ENCODE peak calls at places on chromosome 6, in four cellular contexts. B is SK-N-SH, L is HL-60, R is HepG2. D is an unnamed sample.

GRCh38 chr6:120894077-120894476 is 440.2 kb downstream of the TBC1D32 start:
- DNase-seq in L (no peak), R (no peak), B (no peak), D (no peak)

GRCh38 chr6:30682181-30683117 is 4.0 kb downstream of the PPP1R18 start:
- DNase-seq in L (peak; percentile 99), B (peak; percentile 84), R (peak; percentile 50), D (peak; percentile 76)

GRCh38 chr6:26045046-26045938 is 41.9 kb upstream of the HFE start:
- DNase-seq in R (peak; percentile 99), B (peak; percentile 77), L (peak; percentile 89), D (no peak)

GRCh38 chr6:15602144-15602543 is 60.7 kb downstream of the DTNBP1 start:
- DNase-seq in R (no peak), L (no peak), B (no peak), D (peak; percentile 24)

GRCh38 chr6:53125276-53125675 is 23.4 kb downstream of the GCM1 start:
- DNase-seq in R (no peak), B (no peak), L (no peak), D (no peak)

GRCh38 chr6:3037578-3038365 is 30.5 kb upstream of the RIPK1 start:
- DNase-seq in B (no peak), L (peak; percentile 24), R (no peak), D (no peak)

GRCh38 chr6:31907158-31907813 is 5.4 kb upstream of the ZBTB12 start:
- DNase-seq in R (peak; percentile 86), B (no peak), L (peak; percentile 88), D (no peak)

GRCh38 chr6:161850572-161850971 is 576.7 kb upstream of the AGPAT4 start:
- DNase-seq in B (no peak), L (no peak), R (no peak), D (no peak)

GRCh38 chr6:388202-388903 is 3.2 kb upstream of the IRF4 start:
- DNase-seq in B (no peak), L (no peak), R (no peak), D (no peak)

GRCh38 chr6:142482249-142482648 is 180.4 kb downstream of the ADGRG6 start:
- DNase-seq in B (no peak), R (no peak), L (peak; percentile 67), D (no peak)

GRCh38 chr6:98581725-98582124 is 252.6 kb upstream of the POU3F2 start:
- DNase-seq in B (no peak), L (no peak), R (no peak), D (no peak)

GRCh38 chr6:5302220-5302946 is 41.1 kb downstream of the FARS2 start:
- DNase-seq in B (peak; percentile 12), L (no peak), R (no peak), D (peak; percentile 71)

GRCh38 chr6:9583946-9584345 is 830.9 kb downstream of the TFAP2A start:
- DNase-seq in B (no peak), R (no peak), L (no peak), D (no peak)

GRCh38 chr6:25757936-25758642 is 3.5 kb downstream of the SLC17A4 start:
- DNase-seq in B (no peak), R (no peak), L (no peak), D (no peak)

GRCh38 chr6:85612690-85613474 is 19.2 kb upstream of the SNX14 start:
- DNase-seq in R (no peak), L (no peak), B (no peak), D (no peak)

GRCh38 chr6:164108869-164109769 is 694.6 kb downstream of the QKI start:
- DNase-seq in B (no peak), R (no peak), L (peak; percentile 79), D (no peak)

GRCh38 chr6:1726341-1726763 is 116.6 kb downstream of the FOXC1 start:
- DNase-seq in R (no peak), B (no peak), L (no peak), D (no peak)
- TF ChIP-seq GABPA in R (no peak), B (no peak), L (no peak), D (no peak)

DNA sequence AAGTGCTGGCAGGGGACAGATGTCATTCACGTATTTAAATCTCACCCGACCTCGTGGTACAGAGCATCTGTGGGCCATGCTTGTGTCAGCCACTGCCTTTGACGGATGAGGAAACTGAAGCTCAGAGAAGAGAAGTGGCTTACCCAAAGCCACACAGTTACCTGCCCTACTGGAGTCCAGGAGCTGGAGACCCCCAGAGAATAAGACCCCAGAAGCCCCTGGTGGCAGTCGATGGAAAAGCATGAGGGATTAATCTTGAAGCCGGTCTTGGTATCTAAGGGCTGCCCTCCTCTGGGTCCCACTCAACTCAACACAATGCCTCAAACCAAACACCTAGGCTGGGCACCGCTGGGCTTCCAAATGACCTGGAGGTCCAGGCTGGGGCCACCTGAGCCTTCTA is 83.1 kb downstream of the GRM4 start:
- DNase-seq in L (no peak), B (no peak), R (no peak), D (no peak)
- TF ChIP-seq GABPA in L (no peak), B (no peak), R (no peak), D (no peak)

GRCh38 chr6:49341869-49342268 is 121.2 kb downstream of the MMUT start:
- DNase-seq in R (no peak), L (no peak), B (no peak), D (no peak)

GRCh38 chr6:49339096-49339495 is 124.0 kb downstream of the MMUT start:
- DNase-seq in L (no peak), R (no peak), B (no peak), D (no peak)

GRCh38 chr6:49336514-49337131 is 126.4 kb downstream of the MMUT start:
- DNase-seq in B (no peak), L (peak; percentile 35), R (no peak), D (no peak)

DNA sequence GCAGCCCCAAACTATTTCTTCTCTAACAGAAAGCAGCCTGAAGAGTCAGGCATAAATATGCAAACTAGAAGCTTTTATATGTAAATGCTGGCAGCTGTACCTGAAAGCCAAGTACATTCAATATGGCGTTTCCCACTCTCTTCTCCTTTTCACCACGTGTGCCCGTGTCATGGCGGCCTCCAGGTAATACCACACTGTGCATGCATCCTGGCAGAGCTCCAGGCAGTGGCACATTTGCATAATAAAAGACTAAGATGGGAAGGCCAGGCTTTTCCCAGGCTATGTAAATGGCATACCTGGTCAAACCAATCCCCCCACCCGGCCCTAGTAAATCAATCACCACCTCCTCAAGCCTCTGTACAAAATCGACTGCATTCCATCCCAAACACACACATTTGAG is 120.6 kb downstream of the MMUT start:
- DNase-seq in L (no peak), B (no peak), R (no peak), D (no peak)
- TF ChIP-seq GABPA in L (no peak), B (no peak), R (no peak), D (no peak)

DNA sequence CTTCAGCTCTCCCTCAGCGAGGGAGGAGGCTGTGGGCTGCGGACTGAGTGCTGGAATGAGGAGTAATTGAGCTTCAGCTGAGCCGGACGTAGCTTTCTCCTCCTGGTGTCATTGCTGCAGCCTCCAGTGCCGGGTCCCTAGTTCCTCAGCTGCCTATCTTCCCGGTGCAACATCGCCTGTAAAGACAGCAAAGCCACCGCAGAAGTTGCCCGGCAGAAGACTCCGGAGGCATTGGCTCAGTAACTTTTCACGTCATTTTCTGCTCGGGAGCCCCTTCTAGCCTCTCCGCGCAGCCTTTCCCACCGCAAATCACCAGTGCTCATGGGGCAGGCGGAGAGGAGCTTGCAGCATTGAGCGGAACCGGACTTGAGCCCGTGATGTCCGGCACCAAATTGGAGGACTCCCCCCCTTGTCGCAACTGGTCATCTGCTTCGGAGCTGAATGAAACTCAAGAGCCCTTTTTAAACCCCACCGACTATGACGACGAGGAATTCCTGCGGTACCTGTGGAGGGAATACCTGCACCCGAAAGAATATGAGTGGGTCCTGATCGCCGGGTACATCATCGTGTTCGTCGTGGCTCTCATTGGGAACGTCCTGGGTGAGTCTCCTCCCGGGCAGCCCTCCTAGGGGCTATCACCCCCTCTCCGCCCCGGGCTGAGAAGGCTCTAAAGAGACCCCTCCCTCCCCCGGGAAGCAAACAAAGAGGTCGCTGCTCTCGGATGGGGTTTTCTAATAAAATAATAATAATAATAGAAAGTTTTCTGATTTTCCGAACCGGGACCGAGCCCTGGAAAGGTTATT is at the start of gene HCRTR2:
- DNase-seq in L (no peak), R (no peak), B (peak; percentile 2), D (no peak)
- TF ChIP-seq GABPA in L (no peak), R (no peak), B (no peak), D (no peak)